ENCODE peak calls at places on chromosomes 3 and 15, in six cellular contexts. Y is activated CD8-positive, alpha-beta memory T cell treated with anti-CD3 and anti-CD28 coated beads, Interleukin-2, amount 50 U/mL, for 48 hours; F is endothelial cell; W is A172; P is kidney; G is HAP-1. S is an unnamed sample.

GRCh38 chr3:34583451-34583850 is 785.0 kb downstream of the PDCD6IP start:
- DNase-seq in Y (no peak), F (no peak), W (no peak), P (no peak), G (no peak), S (no peak)

GRCh38 chr3:47315069-47315647 is 32.4 kb downstream of the KLHL18 start:
- DNase-seq in Y (no peak), F (peak; percentile 9), W (no peak), P (no peak), G (no peak), S (no peak)

GRCh38 chr3:194586839-194587238 is 46.4 kb downstream of the TMEM44 start:
- DNase-seq in Y (no peak), F (no peak), W (peak; percentile 75), P (no peak), G (no peak), S (no peak)

GRCh38 chr15:33086500-33087141 is 107.9 kb downstream of the FMN1 start:
- DNase-seq in Y (no peak), F (no peak), W (peak; percentile 57), P (no peak), G (no peak), S (no peak)

GRCh38 chr3:133921592-133921991 is 25.9 kb upstream of the RAB6B start:
- DNase-seq in Y (no peak), F (no peak), W (no peak), P (no peak), G (no peak), S (no peak)

GRCh38 chr3:14844386-14845170 is 25.8 kb downstream of the FGD5 start:
- DNase-seq in Y (no peak), F (no peak), W (no peak), P (no peak), G (no peak), S (no peak)

GRCh38 chr3:43997788-43998373 is 243.8 kb upstream of the TOPAZ1 start:
- DNase-seq in Y (peak; percentile 64), F (peak; percentile 30), W (no peak), P (no peak), G (no peak), S (peak; percentile 44)

GRCh38 chr3:45234250-45234649 is 8.2 kb upstream of the TMEM158 start:
- DNase-seq in Y (no peak), F (no peak), W (no peak), P (no peak), G (no peak), S (no peak)

GRCh38 chr15:91887321-91887720 is 33.8 kb downstream of the SLCO3A1 start:
- DNase-seq in Y (no peak), F (no peak), W (no peak), P (no peak), G (no peak), S (no peak)

GRCh38 chr3:55370272-55370671 is 116.8 kb downstream of the WNT5A start:
- DNase-seq in Y (no peak), F (no peak), W (no peak), P (no peak), G (no peak), S (no peak)

GRCh38 chr15:35000511-35000910 is 12.4 kb upstream of the ZNF770 start:
- DNase-seq in Y (no peak), F (no peak), W (peak; percentile 64), P (no peak), G (no peak), S (peak; percentile 94)

GRCh38 chr3:174776123-174776522 is 83.0 kb upstream of the NAALADL2 start:
- DNase-seq in Y (no peak), F (no peak), W (no peak), P (no peak), G (peak; percentile 16), S (no peak)

GRCh38 chr15:24756101-24756500 is 80.5 kb downstream of the NPAP1 start:
- DNase-seq in Y (no peak), F (no peak), W (no peak), P (no peak), G (no peak), S (no peak)

GRCh38 chr15:48595988-48596387 is 49.5 kb downstream of the FBN1 start:
- DNase-seq in Y (no peak), F (no peak), W (no peak), P (no peak), G (no peak), S (no peak)

GRCh38 chr3:42704136-42704841 is 1.7 kb upstream of the HHATL start:
- DNase-seq in Y (peak; percentile 34), F (no peak), W (peak; percentile 35), P (no peak), G (peak; percentile 1), S (no peak)

GRCh38 chr3:163622384-163622783 is 1455.9 kb downstream of the SI start:
- DNase-seq in Y (no peak), F (peak; percentile 41), W (peak; percentile 26), P (no peak), G (peak; percentile 22), S (no peak)

GRCh38 chr3:72255736-72256559 is 471.0 kb upstream of the PROK2 start:
- DNase-seq in Y (no peak), F (no peak), W (peak; percentile 36), P (peak; percentile 94), G (no peak), S (no peak)

GRCh38 chr15:93974804-93975481 is 256.4 kb upstream of the MCTP2 start:
- DNase-seq in Y (no peak), F (peak; percentile 35), W (peak; percentile 6), P (no peak), G (no peak), S (no peak)

GRCh38 chr3:143657391-143657790 is 190.9 kb downstream of the SLC9A9 start:
- DNase-seq in Y (no peak), F (no peak), W (no peak), P (no peak), G (no peak), S (no peak)

GRCh38 chr15:45391746-45392711 is 13.7 kb upstream of the GATM start:
- DNase-seq in Y (no peak), F (no peak), W (no peak), P (no peak), G (no peak), S (no peak)

GRCh38 chr3:50623840-50624474 is 7.0 kb downstream of the MAPKAPK3 start:
- DNase-seq in Y (peak; percentile 83), F (no peak), W (peak; percentile 56), P (no peak), G (no peak), S (no peak)

GRCh38 chr15:82040862-82041261 is 5.0 kb downstream of the MEX3B start:
- DNase-seq in Y (no peak), F (no peak), W (no peak), P (no peak), G (peak; percentile 44), S (no peak)

GRCh38 chr3:101809178-101810022 is 30.4 kb downstream of the NXPE3 start:
- DNase-seq in Y (no peak), F (peak; percentile 37), W (peak; percentile 39), P (no peak), G (peak; percentile 41), S (no peak)

GRCh38 chr3:172808969-172809546 is 58.5 kb downstream of the ECT2 start:
- DNase-seq in Y (no peak), F (no peak), W (peak; percentile 50), P (no peak), G (no peak), S (no peak)

S was measured in RWPE2.